ENCODE peak calls at places on chromosomes 5 and 9, in five cellular contexts. X, D, C, K and J are unnamed samples.

GRCh38 chr5:176743136-176743827 is 67.1 kb upstream of the UNC5A start:
- DNase-seq in D (peak), K (peak), C (no peak), X (no peak), J (no peak)

GRCh38 chr9:133374612-133375115 is 1.2 kb downstream of the SURF4 start:
- DNase-seq in D (no peak), X (peak), C (peak), K (no peak), J (no peak)

GRCh38 chr5:10686890-10687289 is 74.1 kb downstream of the DAP start:
- DNase-seq in D (no peak), K (no peak), X (no peak), C (no peak), J (no peak)

GRCh38 chr9:89891221-89892052 is 286.6 kb downstream of the GADD45G start:
- DNase-seq in D (peak), C (no peak), K (no peak), X (no peak), J (no peak)

GRCh38 chr5:9865574-9865973 is 235.4 kb upstream of the TAS2R1 start:
- DNase-seq in D (no peak), X (no peak), C (no peak), K (no peak), J (no peak)

GRCh38 chr5:122180146-122180712 is 50.9 kb downstream of the ZNF474 start:
- DNase-seq in C (no peak), X (no peak), K (no peak), D (no peak), J (no peak)

GRCh38 chr9:133098871-133099270 is 22.2 kb downstream of the RALGDS start:
- DNase-seq in X (no peak), D (no peak), K (no peak), C (no peak), J (no peak)

GRCh38 chr5:1429066-1429465 is 16.2 kb downstream of the SLC6A3 start:
- DNase-seq in K (no peak), D (peak), C (no peak), X (no peak), J (no peak)

GRCh38 chr5:153619706-153620105 is 129.2 kb downstream of the GRIA1 start:
- DNase-seq in X (peak), C (no peak), D (no peak), K (no peak), J (no peak)

GRCh38 chr5:122030251-122030650 is 47.8 kb downstream of the LOX start:
- DNase-seq in C (peak), X (peak), D (no peak), K (no peak), J (no peak)

GRCh38 chr9:15229475-15229874 is 77.5 kb downstream of the TTC39B start:
- DNase-seq in X (no peak), C (no peak), K (no peak), D (no peak), J (no peak)

GRCh38 chr9:18359335-18359734 is 114.6 kb upstream of the ADAMTSL1 start:
- DNase-seq in X (no peak), K (no peak), D (no peak), C (no peak), J (no peak)

GRCh38 chr9:116027096-116027495 is 126.5 kb upstream of the PAPPA start:
- DNase-seq in D (no peak), K (no peak), C (no peak), X (peak), J (no peak)

GRCh38 chr9:132243156-132244074 is 81.6 kb downstream of the NTNG2 start:
- DNase-seq in D (peak), X (no peak), C (no peak), K (no peak), J (no peak)

GRCh38 chr9:37758747-37759146 is 5.1 kb downstream of the TRMT10B start:
- DNase-seq in C (no peak), D (no peak), X (no peak), K (no peak), J (no peak)

GRCh38 chr5:14501353-14502162 is 80.0 kb upstream of the OTULINL start:
- DNase-seq in K (no peak), D (no peak), X (no peak), C (no peak), J (no peak)

GRCh38 chr5:146564036-146564762 is 48.2 kb upstream of the GPR151 start:
- DNase-seq in C (peak), X (no peak), D (no peak), K (no peak), J (no peak)

GRCh38 chr9:98678244-98678842 is 30.4 kb downstream of the GABBR2 start:
- DNase-seq in C (peak), D (peak), K (peak), X (no peak), J (no peak)

GRCh38 chr9:131801811-131802210 is 61.9 kb upstream of the RAPGEF1 start:
- DNase-seq in D (no peak), C (no peak), K (no peak), X (no peak), J (no peak)

GRCh38 chr5:96067902-96068614 is 106.4 kb upstream of the ELL2 start:
- DNase-seq in D (no peak), X (peak), K (no peak), C (peak), J (no peak)

GRCh38 chr5:36357391-36357790 is 55.7 kb upstream of the RANBP3L start:
- DNase-seq in D (no peak), C (no peak), X (peak), K (no peak), J (no peak)

GRCh38 chr9:21533597-21533996 is 51.5 kb upstream of the IFNE start:
- DNase-seq in K (no peak), D (no peak), X (no peak), C (peak), J (no peak)
- H3K23ac ChIP-seq in K (no peak), D (no peak), X (no peak), C (no peak), J (no peak)

GRCh38 chr5:80230269-80230992 is 25.4 kb downstream of the SERINC5 start:
- DNase-seq in X (no peak), K (no peak), C (no peak), D (no peak), J (no peak)
- H2BK12ac ChIP-seq in X (no peak), K (no peak), C (no peak), D (no peak), J (no peak)

GRCh38 chr5:161548472-161549094 is 2.1 kb upstream of the GABRB2 start:
- DNase-seq in X (no peak), D (peak), K (peak), C (peak), J (peak)
- H3K23ac ChIP-seq in X (no peak), D (no peak), K (no peak), C (no peak), J (peak)

DNA sequence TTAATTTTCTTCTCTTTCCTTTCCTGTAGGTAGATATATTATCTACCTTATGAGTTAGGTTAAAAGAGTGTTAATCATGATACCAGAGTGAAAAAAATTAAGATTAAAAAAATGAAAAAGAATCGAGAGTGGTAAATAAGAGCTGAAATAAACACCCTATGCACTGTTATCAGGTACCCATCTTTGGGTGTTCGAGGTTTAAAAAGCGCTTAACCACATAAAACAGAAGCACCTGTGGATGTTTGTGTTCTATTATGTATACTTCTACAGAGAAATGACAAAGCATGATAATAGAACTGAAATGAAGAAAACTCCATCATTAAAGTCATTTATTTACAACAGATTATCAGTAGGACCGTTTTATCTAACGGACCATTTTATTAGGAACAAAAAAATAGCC is 25.7 kb upstream of the GCNT4 start:
- DNase-seq in X (no peak), C (no peak), K (no peak), D (no peak), J (no peak)
- H2BK12ac ChIP-seq in X (no peak), C (no peak), K (no peak), D (no peak), J (no peak)

GRCh38 chr5:175478384-175479124 is at the start of gene SFXN1:
- DNase-seq in D (peak), C (peak), X (peak), K (peak), J (peak)
- H3K23ac ChIP-seq in D (no peak), C (no peak), X (no peak), K (no peak), J (peak)

DNA sequence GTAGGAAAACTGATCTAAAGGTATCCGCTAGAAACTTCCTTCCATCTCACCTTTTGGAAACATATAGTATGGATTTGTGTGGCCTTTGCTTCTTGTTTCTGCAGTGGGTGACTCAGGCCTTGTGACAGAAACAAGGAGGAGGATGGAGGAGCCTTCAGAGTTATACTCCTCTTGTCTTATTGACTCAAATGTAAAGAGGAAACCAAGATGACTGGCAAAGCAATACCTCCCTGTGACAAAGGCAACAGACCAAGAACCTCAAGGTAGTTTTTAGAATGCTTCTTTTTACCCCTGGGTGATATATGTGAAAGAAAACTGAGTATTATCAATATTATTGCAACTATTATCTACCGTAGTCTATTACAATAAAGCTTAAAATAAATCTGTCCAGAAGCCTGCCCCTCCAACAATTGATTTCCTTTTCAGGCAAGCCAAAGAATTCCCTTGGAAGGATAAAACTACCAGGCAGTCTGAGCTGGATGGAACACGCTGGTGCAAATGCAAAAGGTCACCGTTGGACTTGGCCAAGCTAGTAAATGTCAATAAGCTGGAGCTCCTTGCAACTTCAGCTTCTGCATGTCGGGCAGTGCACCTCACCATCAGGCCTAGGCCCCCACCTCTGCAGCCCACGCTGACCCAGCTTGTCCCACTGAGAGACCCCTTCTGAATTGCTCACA is 123.5 kb upstream of the SLIT3 start:
- DNase-seq in C (no peak), K (no peak), D (no peak), X (no peak), J (no peak)
- H2BK12ac ChIP-seq in C (no peak), K (no peak), D (no peak), X (no peak), J (no peak)